ENCODE peak calls at places on chromosomes 5 and 9, in nine cellular contexts. One of them, this sample, is unnamed.
A peak's percentile ranks its signal among the peaks of the same experiment; 100 is the strongest.

GRCh38 chr5:142301487-142302035 is 23.3 kb downstream of the SPRY4 start:
- DNase-seq in left ventricle myocardium inferior: no peak
- DNase-seq in fibroblast of the aortic adventitia: no peak
- DNase-seq in nephron progenitor cell: no peak
- DNase-seq in BJ: no peak
- DNase-seq in gastrocnemius medialis: no peak
- DNase-seq in lower lobe of right lung: no peak
- DNase-seq in kidney epithelial cell: no peak
- DNase-seq in stomach: no peak
- DNase-seq in this sample: no peak

GRCh38 chr9:36250079-36250478 is 8.2 kb downstream of the GNE start:
- DNase-seq in left ventricle myocardium inferior: no peak
- DNase-seq in fibroblast of the aortic adventitia: no peak
- DNase-seq in nephron progenitor cell: no peak
- DNase-seq in BJ: no peak
- DNase-seq in gastrocnemius medialis: no peak
- DNase-seq in lower lobe of right lung: no peak
- DNase-seq in kidney epithelial cell: no peak
- DNase-seq in stomach: no peak
- DNase-seq in this sample: no peak

GRCh38 chr5:54159837-54160215 is 150.5 kb downstream of the ARL15 start:
- DNase-seq in left ventricle myocardium inferior: no peak
- DNase-seq in fibroblast of the aortic adventitia: peak; percentile 67
- DNase-seq in nephron progenitor cell: no peak
- DNase-seq in BJ: no peak
- DNase-seq in gastrocnemius medialis: no peak
- DNase-seq in lower lobe of right lung: no peak
- DNase-seq in kidney epithelial cell: no peak
- DNase-seq in stomach: no peak
- DNase-seq in this sample: no peak

GRCh38 chr5:176365663-176366574 is 632 bp downstream of the ARL10 start:
- DNase-seq in left ventricle myocardium inferior: peak; percentile 64
- DNase-seq in fibroblast of the aortic adventitia: peak; percentile 43
- DNase-seq in nephron progenitor cell: peak; percentile 76
- DNase-seq in BJ: no peak
- DNase-seq in gastrocnemius medialis: no peak
- DNase-seq in lower lobe of right lung: peak; percentile 56
- DNase-seq in kidney epithelial cell: no peak
- DNase-seq in stomach: no peak
- DNase-seq in this sample: peak; percentile 46

GRCh38 chr9:35844628-35845301 is 15.7 kb downstream of the TMEM8B start:
- DNase-seq in left ventricle myocardium inferior: no peak
- DNase-seq in fibroblast of the aortic adventitia: peak; percentile 98
- DNase-seq in nephron progenitor cell: no peak
- DNase-seq in BJ: peak; percentile 42
- DNase-seq in gastrocnemius medialis: no peak
- DNase-seq in lower lobe of right lung: no peak
- DNase-seq in kidney epithelial cell: peak; percentile 49
- DNase-seq in stomach: peak; percentile 64
- DNase-seq in this sample: peak; percentile 96

GRCh38 chr5:134242146-134242545 is 16.3 kb upstream of the PPP2CA start:
- DNase-seq in left ventricle myocardium inferior: peak; percentile 30
- DNase-seq in fibroblast of the aortic adventitia: peak; percentile 37
- DNase-seq in nephron progenitor cell: no peak
- DNase-seq in BJ: peak; percentile 58
- DNase-seq in gastrocnemius medialis: peak; percentile 68
- DNase-seq in lower lobe of right lung: no peak
- DNase-seq in kidney epithelial cell: no peak
- DNase-seq in stomach: no peak
- DNase-seq in this sample: peak; percentile 96

GRCh38 chr9:95313010-95313498 is 4.5 kb downstream of the FANCC start:
- DNase-seq in left ventricle myocardium inferior: peak; percentile 46
- DNase-seq in fibroblast of the aortic adventitia: peak; percentile 58
- DNase-seq in nephron progenitor cell: peak; percentile 65
- DNase-seq in BJ: no peak
- DNase-seq in gastrocnemius medialis: peak; percentile 59
- DNase-seq in lower lobe of right lung: peak; percentile 86
- DNase-seq in kidney epithelial cell: peak; percentile 32
- DNase-seq in stomach: peak; percentile 85
- DNase-seq in this sample: peak; percentile 68

GRCh38 chr5:139671096-139671841 is 23.1 kb downstream of the CXXC5 start:
- DNase-seq in left ventricle myocardium inferior: peak; percentile 47
- DNase-seq in fibroblast of the aortic adventitia: no peak
- DNase-seq in nephron progenitor cell: no peak
- DNase-seq in BJ: no peak
- DNase-seq in gastrocnemius medialis: no peak
- DNase-seq in lower lobe of right lung: no peak
- DNase-seq in kidney epithelial cell: no peak
- DNase-seq in stomach: no peak
- DNase-seq in this sample: no peak

GRCh38 chr5:21817668-21818419 is 1035.3 kb downstream of the CDH12 start:
- DNase-seq in left ventricle myocardium inferior: no peak
- DNase-seq in fibroblast of the aortic adventitia: peak; percentile 3
- DNase-seq in nephron progenitor cell: no peak
- DNase-seq in BJ: no peak
- DNase-seq in gastrocnemius medialis: no peak
- DNase-seq in lower lobe of right lung: no peak
- DNase-seq in kidney epithelial cell: no peak
- DNase-seq in stomach: no peak
- DNase-seq in this sample: peak; percentile 51

GRCh38 chr9:83472221-83472665 is 66.0 kb downstream of the FRMD3 start:
- DNase-seq in left ventricle myocardium inferior: peak; percentile 23
- DNase-seq in fibroblast of the aortic adventitia: peak; percentile 27
- DNase-seq in nephron progenitor cell: no peak
- DNase-seq in BJ: peak; percentile 4
- DNase-seq in gastrocnemius medialis: no peak
- DNase-seq in lower lobe of right lung: no peak
- DNase-seq in kidney epithelial cell: no peak
- DNase-seq in stomach: peak; percentile 30
- DNase-seq in this sample: peak; percentile 91

GRCh38 chr9:99505915-99506314 is 283.8 kb downstream of the SEC61B start:
- DNase-seq in left ventricle myocardium inferior: no peak
- DNase-seq in fibroblast of the aortic adventitia: no peak
- DNase-seq in nephron progenitor cell: no peak
- DNase-seq in BJ: no peak
- DNase-seq in gastrocnemius medialis: no peak
- DNase-seq in lower lobe of right lung: no peak
- DNase-seq in kidney epithelial cell: no peak
- DNase-seq in stomach: no peak
- DNase-seq in this sample: no peak

GRCh38 chr5:150065886-150066285 is 20.5 kb downstream of the CSF1R start:
- DNase-seq in left ventricle myocardium inferior: no peak
- DNase-seq in fibroblast of the aortic adventitia: no peak
- DNase-seq in nephron progenitor cell: no peak
- DNase-seq in BJ: no peak
- DNase-seq in gastrocnemius medialis: peak; percentile 46
- DNase-seq in lower lobe of right lung: peak; percentile 67
- DNase-seq in kidney epithelial cell: no peak
- DNase-seq in stomach: no peak
- DNase-seq in this sample: peak; percentile 60

GRCh38 chr5:84191296-84191695 is 193.4 kb downstream of the EDIL3 start:
- DNase-seq in left ventricle myocardium inferior: no peak
- DNase-seq in fibroblast of the aortic adventitia: peak; percentile 21
- DNase-seq in nephron progenitor cell: no peak
- DNase-seq in BJ: no peak
- DNase-seq in gastrocnemius medialis: no peak
- DNase-seq in lower lobe of right lung: no peak
- DNase-seq in kidney epithelial cell: peak; percentile 5
- DNase-seq in stomach: no peak
- DNase-seq in this sample: no peak

GRCh38 chr5:59661939-59662615 is 231.4 kb downstream of the PDE4D start:
- DNase-seq in left ventricle myocardium inferior: no peak
- DNase-seq in fibroblast of the aortic adventitia: no peak
- DNase-seq in nephron progenitor cell: no peak
- DNase-seq in BJ: no peak
- DNase-seq in gastrocnemius medialis: no peak
- DNase-seq in lower lobe of right lung: no peak
- DNase-seq in kidney epithelial cell: no peak
- DNase-seq in stomach: no peak
- DNase-seq in this sample: no peak

GRCh38 chr5:180018661-180019060 is 52.9 kb downstream of the RNF130 start:
- DNase-seq in left ventricle myocardium inferior: no peak
- DNase-seq in fibroblast of the aortic adventitia: no peak
- DNase-seq in nephron progenitor cell: no peak
- DNase-seq in BJ: no peak
- DNase-seq in gastrocnemius medialis: no peak
- DNase-seq in lower lobe of right lung: no peak
- DNase-seq in kidney epithelial cell: no peak
- DNase-seq in stomach: no peak
- DNase-seq in this sample: no peak

GRCh38 chr5:174311531-174312269 is 266.2 kb downstream of the NSG2 start:
- DNase-seq in left ventricle myocardium inferior: peak; percentile 67
- DNase-seq in fibroblast of the aortic adventitia: peak; percentile 55
- DNase-seq in nephron progenitor cell: peak; percentile 94
- DNase-seq in BJ: no peak
- DNase-seq in gastrocnemius medialis: peak; percentile 41
- DNase-seq in lower lobe of right lung: peak; percentile 71
- DNase-seq in kidney epithelial cell: no peak
- DNase-seq in stomach: peak; percentile 72
- DNase-seq in this sample: peak; percentile 34
- TF ChIP-seq CTCF in left ventricle myocardium inferior: peak; percentile 89
- TF ChIP-seq CTCF in fibroblast of the aortic adventitia: peak; percentile 73
- TF ChIP-seq CTCF in nephron progenitor cell: peak; percentile 85
- TF ChIP-seq CTCF in BJ: peak; percentile 74
- TF ChIP-seq CTCF in gastrocnemius medialis: peak; percentile 63
- TF ChIP-seq CTCF in lower lobe of right lung: peak; percentile 90
- TF ChIP-seq CTCF in kidney epithelial cell: peak; percentile 70
- TF ChIP-seq CTCF in stomach: peak; percentile 78
- TF ChIP-seq CTCF in this sample: peak; percentile 45

DNA sequence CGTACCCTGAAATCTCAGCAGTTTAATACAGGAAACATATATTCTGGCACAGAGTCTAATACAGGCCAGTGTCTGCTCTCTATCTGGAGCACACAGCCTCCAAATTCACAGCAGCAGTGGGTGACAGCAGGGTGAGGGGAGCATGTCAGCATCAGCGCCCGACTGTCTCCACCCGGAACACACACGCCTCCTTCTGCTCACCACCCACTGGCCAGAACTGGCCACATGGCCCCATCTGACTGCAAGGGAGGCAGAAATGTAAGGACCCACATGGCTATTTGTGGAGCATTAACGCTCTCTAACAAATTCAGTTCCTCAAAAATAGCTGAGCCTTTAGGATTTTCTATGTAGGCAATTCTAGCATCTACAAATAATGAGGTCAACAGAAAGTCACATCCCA is 24.6 kb downstream of the UBE2QL1 start:
- DNase-seq in left ventricle myocardium inferior: no peak
- DNase-seq in fibroblast of the aortic adventitia: no peak
- DNase-seq in nephron progenitor cell: no peak
- DNase-seq in BJ: no peak
- DNase-seq in gastrocnemius medialis: no peak
- DNase-seq in lower lobe of right lung: no peak
- DNase-seq in kidney epithelial cell: no peak
- DNase-seq in stomach: no peak
- DNase-seq in this sample: no peak
- TF ChIP-seq CTCF in left ventricle myocardium inferior: no peak
- TF ChIP-seq CTCF in fibroblast of the aortic adventitia: no peak
- TF ChIP-seq CTCF in nephron progenitor cell: no peak
- TF ChIP-seq CTCF in BJ: no peak
- TF ChIP-seq CTCF in gastrocnemius medialis: no peak
- TF ChIP-seq CTCF in lower lobe of right lung: no peak
- TF ChIP-seq CTCF in kidney epithelial cell: no peak
- TF ChIP-seq CTCF in stomach: no peak
- TF ChIP-seq CTCF in this sample: no peak

DNA sequence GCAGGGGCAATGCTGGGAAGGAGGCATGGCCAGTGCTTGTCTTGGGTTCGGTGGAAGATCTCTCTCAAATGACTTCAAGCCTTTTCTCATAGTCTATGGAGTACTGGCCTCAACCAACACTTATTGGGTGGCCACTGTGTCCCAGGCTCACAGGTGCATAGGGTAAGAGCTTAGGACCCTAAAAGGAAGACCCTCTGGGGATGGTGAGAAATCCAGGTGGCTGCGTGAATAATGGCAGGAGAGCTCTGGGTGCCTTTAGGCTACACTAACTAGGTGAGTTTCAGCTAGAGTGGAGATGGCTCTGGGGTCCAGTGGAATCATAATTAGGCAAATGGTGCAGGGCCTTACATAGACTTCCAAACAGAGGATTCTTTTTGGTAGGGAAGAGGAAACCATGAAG is 9.9 kb downstream of the STC2 start:
- DNase-seq in left ventricle myocardium inferior: no peak
- DNase-seq in fibroblast of the aortic adventitia: no peak
- DNase-seq in nephron progenitor cell: no peak
- DNase-seq in BJ: no peak
- DNase-seq in gastrocnemius medialis: no peak
- DNase-seq in lower lobe of right lung: no peak
- DNase-seq in kidney epithelial cell: no peak
- DNase-seq in stomach: no peak
- DNase-seq in this sample: no peak
- TF ChIP-seq CTCF in left ventricle myocardium inferior: no peak
- TF ChIP-seq CTCF in fibroblast of the aortic adventitia: no peak
- TF ChIP-seq CTCF in nephron progenitor cell: no peak
- TF ChIP-seq CTCF in BJ: no peak
- TF ChIP-seq CTCF in gastrocnemius medialis: no peak
- TF ChIP-seq CTCF in lower lobe of right lung: no peak
- TF ChIP-seq CTCF in kidney epithelial cell: no peak
- TF ChIP-seq CTCF in stomach: no peak
- TF ChIP-seq CTCF in this sample: no peak

GRCh38 chr5:130712324-130712723 is 452.7 kb downstream of the HINT1 start:
- DNase-seq in left ventricle myocardium inferior: no peak
- DNase-seq in fibroblast of the aortic adventitia: no peak
- DNase-seq in nephron progenitor cell: no peak
- DNase-seq in BJ: no peak
- DNase-seq in gastrocnemius medialis: no peak
- DNase-seq in lower lobe of right lung: no peak
- DNase-seq in kidney epithelial cell: no peak
- DNase-seq in stomach: no peak
- DNase-seq in this sample: no peak

GRCh38 chr5:130708744-130709143 is 456.3 kb downstream of the HINT1 start:
- DNase-seq in left ventricle myocardium inferior: no peak
- DNase-seq in fibroblast of the aortic adventitia: no peak
- DNase-seq in nephron progenitor cell: no peak
- DNase-seq in BJ: no peak
- DNase-seq in gastrocnemius medialis: no peak
- DNase-seq in lower lobe of right lung: no peak
- DNase-seq in kidney epithelial cell: no peak
- DNase-seq in stomach: no peak
- DNase-seq in this sample: peak; percentile 19

GRCh38 chr5:130715541-130715940 is 449.5 kb downstream of the HINT1 start:
- DNase-seq in left ventricle myocardium inferior: no peak
- DNase-seq in fibroblast of the aortic adventitia: no peak
- DNase-seq in nephron progenitor cell: no peak
- DNase-seq in BJ: no peak
- DNase-seq in gastrocnemius medialis: no peak
- DNase-seq in lower lobe of right lung: no peak
- DNase-seq in kidney epithelial cell: no peak
- DNase-seq in stomach: no peak
- DNase-seq in this sample: peak; percentile 63

GRCh38 chr5:130710596-130710995 is 454.5 kb downstream of the HINT1 start:
- DNase-seq in left ventricle myocardium inferior: no peak
- DNase-seq in fibroblast of the aortic adventitia: peak; percentile 11
- DNase-seq in nephron progenitor cell: no peak
- DNase-seq in BJ: no peak
- DNase-seq in gastrocnemius medialis: no peak
- DNase-seq in lower lobe of right lung: no peak
- DNase-seq in kidney epithelial cell: peak; percentile 53
- DNase-seq in stomach: no peak
- DNase-seq in this sample: peak; percentile 68

DNA sequence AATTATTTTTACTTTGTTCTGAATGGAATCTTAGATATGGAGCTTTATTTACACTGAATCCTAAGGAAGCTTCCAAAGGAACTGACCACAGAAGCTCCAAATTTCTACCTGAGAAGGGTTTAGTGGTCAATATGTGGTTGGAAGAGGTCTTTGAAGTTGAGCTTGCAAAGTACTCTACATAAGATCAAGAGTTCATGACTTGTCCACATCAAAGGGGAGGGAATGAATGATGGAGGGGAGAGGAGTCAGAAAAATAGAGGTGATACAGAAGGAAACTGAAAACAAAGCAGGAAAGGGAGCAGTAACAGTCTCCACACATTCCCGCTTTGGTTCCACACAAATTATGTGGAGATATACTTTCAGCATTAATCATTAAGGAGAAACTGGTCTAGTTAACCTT is 450.9 kb downstream of the HINT1 start:
- DNase-seq in left ventricle myocardium inferior: no peak
- DNase-seq in fibroblast of the aortic adventitia: no peak
- DNase-seq in nephron progenitor cell: no peak
- DNase-seq in BJ: no peak
- DNase-seq in gastrocnemius medialis: no peak
- DNase-seq in lower lobe of right lung: no peak
- DNase-seq in kidney epithelial cell: no peak
- DNase-seq in stomach: no peak
- DNase-seq in this sample: no peak
- TF ChIP-seq CTCF in left ventricle myocardium inferior: no peak
- TF ChIP-seq CTCF in fibroblast of the aortic adventitia: no peak
- TF ChIP-seq CTCF in nephron progenitor cell: no peak
- TF ChIP-seq CTCF in BJ: no peak
- TF ChIP-seq CTCF in gastrocnemius medialis: no peak
- TF ChIP-seq CTCF in lower lobe of right lung: no peak
- TF ChIP-seq CTCF in kidney epithelial cell: no peak
- TF ChIP-seq CTCF in stomach: no peak
- TF ChIP-seq CTCF in this sample: no peak

This sample was measured in fibroblast of mammary gland.